ENCODE peak calls at places on chromosomes 7 and 10, in eight cellular contexts. One of them, this sample, is unnamed.

GRCh38 chr7:13532028-13532753 is 457.3 kb downstream of the ETV1 start:
- DNase-seq in nephron progenitor cell: no peak
- DNase-seq in MCF 10A: peak
- DNase-seq in upper lobe of left lung: no peak
- DNase-seq in transverse colon: no peak
- DNase-seq in choroid plexus epithelial cell: peak
- DNase-seq in tibial artery: no peak
- DNase-seq in progenitor cell of endocrine pancreas: no peak
- DNase-seq in this sample: no peak

GRCh38 chr7:34849966-34850365 is 187.3 kb downstream of the DPY19L1 start:
- DNase-seq in choroid plexus epithelial cell: no peak
- DNase-seq in MCF 10A: no peak
- DNase-seq in transverse colon: no peak
- DNase-seq in progenitor cell of endocrine pancreas: no peak
- DNase-seq in upper lobe of left lung: no peak
- DNase-seq in nephron progenitor cell: no peak
- DNase-seq in tibial artery: no peak
- DNase-seq in this sample: no peak

GRCh38 chr7:70694357-70694908 is 437.5 kb upstream of the GALNT17 start:
- DNase-seq in choroid plexus epithelial cell: peak
- DNase-seq in MCF 10A: no peak
- DNase-seq in transverse colon: peak
- DNase-seq in nephron progenitor cell: peak
- DNase-seq in progenitor cell of endocrine pancreas: peak
- DNase-seq in upper lobe of left lung: no peak
- DNase-seq in tibial artery: peak
- DNase-seq in this sample: peak

GRCh38 chr7:132622081-132622480 is 45.8 kb upstream of the PLXNA4 start:
- DNase-seq in MCF 10A: no peak
- DNase-seq in nephron progenitor cell: no peak
- DNase-seq in upper lobe of left lung: no peak
- DNase-seq in progenitor cell of endocrine pancreas: no peak
- DNase-seq in choroid plexus epithelial cell: no peak
- DNase-seq in tibial artery: no peak
- DNase-seq in transverse colon: no peak
- DNase-seq in this sample: no peak

GRCh38 chr10:61472090-61472674 is 19.0 kb upstream of the TMEM26 start:
- DNase-seq in choroid plexus epithelial cell: no peak
- DNase-seq in transverse colon: no peak
- DNase-seq in tibial artery: no peak
- DNase-seq in upper lobe of left lung: no peak
- DNase-seq in progenitor cell of endocrine pancreas: no peak
- DNase-seq in nephron progenitor cell: no peak
- DNase-seq in MCF 10A: no peak
- DNase-seq in this sample: no peak

GRCh38 chr10:36671607-36672006 is 453.8 kb upstream of the ANKRD30A start:
- DNase-seq in MCF 10A: peak
- DNase-seq in upper lobe of left lung: no peak
- DNase-seq in choroid plexus epithelial cell: peak
- DNase-seq in tibial artery: no peak
- DNase-seq in nephron progenitor cell: no peak
- DNase-seq in progenitor cell of endocrine pancreas: no peak
- DNase-seq in transverse colon: no peak
- DNase-seq in this sample: no peak

GRCh38 chr10:105029285-105029684 is 388.2 kb downstream of the SORCS3 start:
- DNase-seq in tibial artery: no peak
- DNase-seq in upper lobe of left lung: no peak
- DNase-seq in choroid plexus epithelial cell: no peak
- DNase-seq in MCF 10A: no peak
- DNase-seq in transverse colon: no peak
- DNase-seq in progenitor cell of endocrine pancreas: no peak
- DNase-seq in nephron progenitor cell: no peak
- DNase-seq in this sample: no peak

GRCh38 chr10:116880716-116881440 is 31.6 kb downstream of the ENO4 start:
- DNase-seq in choroid plexus epithelial cell: no peak
- DNase-seq in MCF 10A: no peak
- DNase-seq in tibial artery: no peak
- DNase-seq in progenitor cell of endocrine pancreas: no peak
- DNase-seq in nephron progenitor cell: no peak
- DNase-seq in transverse colon: peak
- DNase-seq in upper lobe of left lung: no peak
- DNase-seq in this sample: no peak

GRCh38 chr7:95684505-95684904 is 87.8 kb upstream of the DYNC1I1 start:
- DNase-seq in MCF 10A: no peak
- DNase-seq in choroid plexus epithelial cell: no peak
- DNase-seq in tibial artery: no peak
- DNase-seq in transverse colon: no peak
- DNase-seq in upper lobe of left lung: no peak
- DNase-seq in nephron progenitor cell: no peak
- DNase-seq in progenitor cell of endocrine pancreas: no peak
- DNase-seq in this sample: no peak

GRCh38 chr10:11612004-11613001 is 853 bp upstream of the USP6NL start:
- DNase-seq in upper lobe of left lung: no peak
- DNase-seq in tibial artery: no peak
- DNase-seq in MCF 10A: peak
- DNase-seq in nephron progenitor cell: no peak
- DNase-seq in progenitor cell of endocrine pancreas: no peak
- DNase-seq in transverse colon: no peak
- DNase-seq in choroid plexus epithelial cell: no peak
- DNase-seq in this sample: no peak

GRCh38 chr7:149635561-149636329 is 137.6 kb downstream of the ZNF467 start:
- DNase-seq in nephron progenitor cell: peak
- DNase-seq in upper lobe of left lung: no peak
- DNase-seq in progenitor cell of endocrine pancreas: no peak
- DNase-seq in transverse colon: no peak
- DNase-seq in choroid plexus epithelial cell: no peak
- DNase-seq in MCF 10A: no peak
- DNase-seq in tibial artery: no peak
- DNase-seq in this sample: no peak

GRCh38 chr7:36945612-36946400 is 221.5 kb upstream of the AOAH start:
- DNase-seq in choroid plexus epithelial cell: no peak
- DNase-seq in transverse colon: peak
- DNase-seq in upper lobe of left lung: peak
- DNase-seq in tibial artery: no peak
- DNase-seq in MCF 10A: no peak
- DNase-seq in progenitor cell of endocrine pancreas: peak
- DNase-seq in nephron progenitor cell: no peak
- DNase-seq in this sample: no peak

GRCh38 chr10:17273403-17273802 is 45.4 kb downstream of the VIM start:
- DNase-seq in upper lobe of left lung: no peak
- DNase-seq in progenitor cell of endocrine pancreas: no peak
- DNase-seq in tibial artery: no peak
- DNase-seq in transverse colon: no peak
- DNase-seq in MCF 10A: peak
- DNase-seq in nephron progenitor cell: no peak
- DNase-seq in choroid plexus epithelial cell: peak
- DNase-seq in this sample: no peak

GRCh38 chr7:31100870-31101269 is 48.8 kb downstream of the ADCYAP1R1 start:
- DNase-seq in nephron progenitor cell: no peak
- DNase-seq in progenitor cell of endocrine pancreas: no peak
- DNase-seq in choroid plexus epithelial cell: no peak
- DNase-seq in upper lobe of left lung: peak
- DNase-seq in tibial artery: peak
- DNase-seq in transverse colon: no peak
- DNase-seq in MCF 10A: no peak
- DNase-seq in this sample: no peak

GRCh38 chr7:9835204-9835603 is 1138.5 kb upstream of the PHF14 start:
- DNase-seq in choroid plexus epithelial cell: no peak
- DNase-seq in nephron progenitor cell: no peak
- DNase-seq in upper lobe of left lung: no peak
- DNase-seq in progenitor cell of endocrine pancreas: no peak
- DNase-seq in tibial artery: no peak
- DNase-seq in transverse colon: no peak
- DNase-seq in MCF 10A: no peak
- DNase-seq in this sample: no peak

GRCh38 chr10:129277804-129278203 is 189.2 kb upstream of the MGMT start:
- DNase-seq in tibial artery: no peak
- DNase-seq in transverse colon: no peak
- DNase-seq in upper lobe of left lung: no peak
- DNase-seq in choroid plexus epithelial cell: no peak
- DNase-seq in progenitor cell of endocrine pancreas: no peak
- DNase-seq in nephron progenitor cell: no peak
- DNase-seq in MCF 10A: no peak
- DNase-seq in this sample: no peak

GRCh38 chr10:130900441-130901160 is 410.9 kb downstream of the TCERG1L start:
- DNase-seq in tibial artery: no peak
- DNase-seq in transverse colon: no peak
- DNase-seq in MCF 10A: no peak
- DNase-seq in choroid plexus epithelial cell: no peak
- DNase-seq in nephron progenitor cell: no peak
- DNase-seq in upper lobe of left lung: no peak
- DNase-seq in progenitor cell of endocrine pancreas: no peak
- DNase-seq in this sample: no peak

GRCh38 chr10:34800624-34801023 is 14.5 kb downstream of the PARD3 start:
- DNase-seq in MCF 10A: no peak
- DNase-seq in progenitor cell of endocrine pancreas: no peak
- DNase-seq in upper lobe of left lung: no peak
- DNase-seq in choroid plexus epithelial cell: no peak
- DNase-seq in nephron progenitor cell: no peak
- DNase-seq in tibial artery: no peak
- DNase-seq in transverse colon: no peak
- DNase-seq in this sample: no peak

GRCh38 chr7:3730271-3730670 is 429.2 kb downstream of the SDK1 start:
- DNase-seq in upper lobe of left lung: no peak
- DNase-seq in nephron progenitor cell: no peak
- DNase-seq in choroid plexus epithelial cell: no peak
- DNase-seq in tibial artery: no peak
- DNase-seq in MCF 10A: no peak
- DNase-seq in transverse colon: no peak
- DNase-seq in progenitor cell of endocrine pancreas: no peak
- DNase-seq in this sample: no peak

GRCh38 chr7:107581387-107582013 is 1.5 kb downstream of the BCAP29 start:
- DNase-seq in choroid plexus epithelial cell: no peak
- DNase-seq in progenitor cell of endocrine pancreas: no peak
- DNase-seq in MCF 10A: peak
- DNase-seq in upper lobe of left lung: no peak
- DNase-seq in transverse colon: no peak
- DNase-seq in nephron progenitor cell: no peak
- DNase-seq in tibial artery: no peak
- DNase-seq in this sample: no peak

GRCh38 chr7:47786557-47787248 is 161.6 kb downstream of the PKD1L1 start:
- DNase-seq in progenitor cell of endocrine pancreas: no peak
- DNase-seq in upper lobe of left lung: peak
- DNase-seq in transverse colon: peak
- DNase-seq in choroid plexus epithelial cell: peak
- DNase-seq in tibial artery: peak
- DNase-seq in MCF 10A: peak
- DNase-seq in nephron progenitor cell: peak
- DNase-seq in this sample: no peak
- TF ChIP-seq CTCF in progenitor cell of endocrine pancreas: no peak
- TF ChIP-seq CTCF in upper lobe of left lung: no peak
- TF ChIP-seq CTCF in transverse colon: no peak
- TF ChIP-seq CTCF in choroid plexus epithelial cell: no peak
- TF ChIP-seq CTCF in tibial artery: no peak
- TF ChIP-seq CTCF in MCF 10A: no peak
- TF ChIP-seq CTCF in nephron progenitor cell: no peak
- TF ChIP-seq CTCF in this sample: no peak

GRCh38 chr7:54705436-54705835 is 53.6 kb downstream of the SEC61G start:
- DNase-seq in progenitor cell of endocrine pancreas: no peak
- DNase-seq in transverse colon: no peak
- DNase-seq in tibial artery: no peak
- DNase-seq in upper lobe of left lung: no peak
- DNase-seq in MCF 10A: peak
- DNase-seq in choroid plexus epithelial cell: peak
- DNase-seq in nephron progenitor cell: no peak
- DNase-seq in this sample: no peak
- TF ChIP-seq CTCF in progenitor cell of endocrine pancreas: no peak
- TF ChIP-seq CTCF in transverse colon: no peak
- TF ChIP-seq CTCF in tibial artery: no peak
- TF ChIP-seq CTCF in upper lobe of left lung: no peak
- TF ChIP-seq CTCF in MCF 10A: no peak
- TF ChIP-seq CTCF in choroid plexus epithelial cell: no peak
- TF ChIP-seq CTCF in nephron progenitor cell: no peak
- TF ChIP-seq CTCF in this sample: no peak

GRCh38 chr7:133911724-133912123 is 215.4 kb upstream of the LRGUK start:
- DNase-seq in choroid plexus epithelial cell: no peak
- DNase-seq in transverse colon: no peak
- DNase-seq in upper lobe of left lung: no peak
- DNase-seq in progenitor cell of endocrine pancreas: no peak
- DNase-seq in MCF 10A: no peak
- DNase-seq in nephron progenitor cell: no peak
- DNase-seq in tibial artery: no peak
- DNase-seq in this sample: no peak

GRCh38 chr7:133912916-133913697 is 214.0 kb upstream of the LRGUK start:
- DNase-seq in tibial artery: no peak
- DNase-seq in progenitor cell of endocrine pancreas: no peak
- DNase-seq in nephron progenitor cell: no peak
- DNase-seq in MCF 10A: peak
- DNase-seq in transverse colon: no peak
- DNase-seq in choroid plexus epithelial cell: peak
- DNase-seq in upper lobe of left lung: no peak
- DNase-seq in this sample: no peak

GRCh38 chr7:133904766-133905165 is 222.4 kb upstream of the LRGUK start:
- DNase-seq in MCF 10A: no peak
- DNase-seq in upper lobe of left lung: no peak
- DNase-seq in tibial artery: no peak
- DNase-seq in progenitor cell of endocrine pancreas: no peak
- DNase-seq in nephron progenitor cell: no peak
- DNase-seq in choroid plexus epithelial cell: no peak
- DNase-seq in transverse colon: no peak
- DNase-seq in this sample: no peak

GRCh38 chr7:133916621-133917020 is 210.5 kb upstream of the LRGUK start:
- DNase-seq in MCF 10A: no peak
- DNase-seq in tibial artery: no peak
- DNase-seq in choroid plexus epithelial cell: no peak
- DNase-seq in upper lobe of left lung: no peak
- DNase-seq in nephron progenitor cell: no peak
- DNase-seq in progenitor cell of endocrine pancreas: no peak
- DNase-seq in transverse colon: no peak
- DNase-seq in this sample: no peak

GRCh38 chr7:133910761-133911160 is 216.4 kb upstream of the LRGUK start:
- DNase-seq in nephron progenitor cell: no peak
- DNase-seq in choroid plexus epithelial cell: no peak
- DNase-seq in transverse colon: no peak
- DNase-seq in tibial artery: no peak
- DNase-seq in progenitor cell of endocrine pancreas: no peak
- DNase-seq in upper lobe of left lung: no peak
- DNase-seq in MCF 10A: no peak
- DNase-seq in this sample: no peak
- TF ChIP-seq CTCF in nephron progenitor cell: no peak
- TF ChIP-seq CTCF in choroid plexus epithelial cell: no peak
- TF ChIP-seq CTCF in transverse colon: no peak
- TF ChIP-seq CTCF in tibial artery: no peak
- TF ChIP-seq CTCF in progenitor cell of endocrine pancreas: no peak
- TF ChIP-seq CTCF in upper lobe of left lung: no peak
- TF ChIP-seq CTCF in MCF 10A: no peak
- TF ChIP-seq CTCF in this sample: no peak

DNA sequence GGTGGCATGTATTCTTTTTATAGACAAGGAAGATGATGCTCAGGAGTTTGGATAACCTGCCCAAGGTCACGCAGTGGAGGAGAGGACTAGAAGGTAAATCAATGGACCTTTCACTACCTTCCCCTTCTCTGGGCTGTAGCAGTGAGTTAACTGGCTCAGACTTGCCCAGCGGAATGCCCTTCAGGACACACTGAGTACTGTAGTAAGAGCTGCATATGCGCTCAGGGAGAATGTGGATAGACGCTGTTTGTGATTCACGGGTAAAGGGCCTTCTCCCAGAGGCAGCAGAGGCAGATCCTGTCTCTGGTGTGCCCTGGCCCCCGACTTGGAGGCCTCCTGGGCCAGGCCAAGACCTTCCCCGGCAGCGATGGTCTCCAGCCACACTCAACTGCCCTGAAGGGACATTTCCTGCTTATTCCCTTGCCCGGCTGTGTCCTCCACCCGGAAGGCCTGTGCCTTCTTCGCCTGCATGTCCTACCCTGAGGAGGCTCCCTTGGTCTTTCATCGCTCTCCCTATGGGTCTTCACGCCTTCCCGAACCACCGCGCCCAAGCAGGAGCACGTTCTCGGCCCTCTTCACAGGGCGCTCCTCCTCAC is 1.9 kb upstream of the IKZF1 start:
- DNase-seq in upper lobe of left lung: no peak
- DNase-seq in progenitor cell of endocrine pancreas: no peak
- DNase-seq in choroid plexus epithelial cell: no peak
- DNase-seq in tibial artery: no peak
- DNase-seq in nephron progenitor cell: no peak
- DNase-seq in MCF 10A: no peak
- DNase-seq in transverse colon: no peak
- DNase-seq in this sample: no peak
- TF ChIP-seq CTCF in upper lobe of left lung: no peak
- TF ChIP-seq CTCF in progenitor cell of endocrine pancreas: no peak
- TF ChIP-seq CTCF in choroid plexus epithelial cell: no peak
- TF ChIP-seq CTCF in tibial artery: no peak
- TF ChIP-seq CTCF in nephron progenitor cell: no peak
- TF ChIP-seq CTCF in MCF 10A: no peak
- TF ChIP-seq CTCF in transverse colon: no peak
- TF ChIP-seq CTCF in this sample: no peak

This sample was measured in activated B cell treated with CpG ODN at 0.5 μM for 24 hours.